ENCODE peak calls at places on chromosomes 13 and 19, in six cellular contexts. V is fibroblast of mammary gland; R is stimulated activated CD4-positive, alpha-beta T cell treated with anti-CD3 and anti-CD28 coated beads, Interleukin-15, amount 100 ng/mL, for 48 hours; S is adrenal gland; P is choroid plexus epithelial cell; W is activated naive CD8-positive, alpha-beta T cell treated with anti-CD3 and anti-CD28 coated beads, Interleukin-2, amount 50 U/mL, for 24 hours. Q is an unnamed sample.

GRCh38 chr19:1468274-1469199 is 10.5 kb downstream of the C19orf25 start:
- DNase-seq in S (no peak), R (no peak), P (peak; percentile 42), W (peak; percentile 53), V (peak; percentile 49), Q (no peak)

GRCh38 chr19:6649189-6649588 is 20.8 kb downstream of the TNFSF14 start:
- DNase-seq in W (no peak), S (no peak), P (no peak), R (no peak), V (no peak), Q (no peak)

GRCh38 chr19:10270180-10270615 is 722 bp upstream of the ICAM1 start:
- DNase-seq in R (peak; percentile 73), W (peak; percentile 87), S (peak; percentile 62), P (peak; percentile 48), V (no peak), Q (peak; percentile 63)

GRCh38 chr13:38636756-38637155 is 50.1 kb upstream of the FREM2 start:
- DNase-seq in R (no peak), V (no peak), P (no peak), S (no peak), W (no peak), Q (no peak)

GRCh38 chr19:24140099-24140498 is 53.1 kb downstream of the ZNF254 start:
- DNase-seq in W (no peak), V (peak; percentile 84), S (no peak), P (peak; percentile 96), R (no peak), Q (peak; percentile 97)

GRCh38 chr13:94050686-94051085 is 428.8 kb downstream of the DCT start:
- DNase-seq in W (no peak), S (no peak), V (no peak), P (no peak), R (no peak), Q (no peak)

GRCh38 chr13:38950987-38951386 is 39.6 kb downstream of the STOML3 start:
- DNase-seq in V (no peak), R (no peak), W (no peak), P (no peak), S (no peak), Q (no peak)

GRCh38 chr19:46954502-46955004 is 65.1 kb upstream of the NPAS1 start:
- DNase-seq in V (no peak), P (no peak), R (no peak), W (no peak), S (no peak), Q (no peak)

GRCh38 chr19:49362048-49362925 is at the start of gene TEAD2:
- DNase-seq in V (peak; percentile 22), S (peak; percentile 71), R (no peak), W (peak; percentile 27), P (peak; percentile 25), Q (peak; percentile 19)

GRCh38 chr19:36051236-36051635 is 2.8 kb downstream of the THAP8 start:
- DNase-seq in S (no peak), P (peak; percentile 29), R (no peak), V (no peak), W (no peak), Q (peak; percentile 19)